ENCODE peak calls at places on chromosomes 11 and 22, in five cellular contexts. H, R, T, E and P are unnamed samples.

GRCh38 chr11:134363592-134363991 is 31.8 kb downstream of the GLB1L2 start:
- DNase-seq in E (no peak), H (no peak), T (no peak), R (no peak), P (no peak)

GRCh38 chr11:70763606-70764005 is 365.3 kb downstream of the CTTN start:
- DNase-seq in E (no peak), R (no peak), T (no peak), H (no peak), P (no peak)

GRCh38 chr22:39634530-39635399 is 64.2 kb downstream of the CACNA1I start:
- DNase-seq in H (no peak), R (peak), E (peak), T (no peak), P (no peak)

GRCh38 chr11:57761301-57762234 is at the start of gene CTNND1:
- DNase-seq in H (no peak), R (peak), T (no peak), E (no peak), P (peak)

GRCh38 chr22:17162731-17163130 is 3.7 kb upstream of the HDHD5 start:
- DNase-seq in R (no peak), T (no peak), H (no peak), E (no peak), P (no peak)

GRCh38 chr11:35619754-35620640 is 1.7 kb downstream of the FJX1 start:
- DNase-seq in T (no peak), R (peak), E (peak), H (no peak), P (no peak)

GRCh38 chr11:57781529-57781943 is 19.9 kb downstream of the CTNND1 start:
- DNase-seq in R (no peak), H (no peak), T (no peak), E (no peak), P (no peak)

GRCh38 chr11:34044664-34045485 is 6.7 kb upstream of the CAPRIN1 start:
- DNase-seq in R (no peak), T (no peak), E (peak), H (no peak), P (peak)

GRCh38 chr11:66937334-66937733 is 20.8 kb downstream of the PC start:
- DNase-seq in E (no peak), T (no peak), H (no peak), R (no peak), P (no peak)

GRCh38 chr22:35022291-35022690 is 43.7 kb upstream of the ISX start:
- DNase-seq in R (no peak), T (no peak), E (no peak), H (no peak), P (no peak)

GRCh38 chr11:102879801-102880200 is 5.0 kb upstream of the MMP12 start:
- DNase-seq in H (no peak), R (no peak), T (no peak), E (no peak), P (no peak)

GRCh38 chr11:20438637-20439036 is 51.1 kb downstream of the PRMT3 start:
- DNase-seq in T (no peak), E (no peak), R (no peak), H (no peak), P (no peak)

GRCh38 chr22:44026630-44027511 is 2.8 kb downstream of the PARVB start:
- DNase-seq in T (peak), R (no peak), E (peak), H (peak), P (peak)

GRCh38 chr22:26286091-26286780 is 117.0 kb downstream of the SEZ6L start:
- DNase-seq in H (no peak), R (no peak), T (no peak), E (no peak), P (no peak)

GRCh38 chr11:135008412-135008811 is 596.4 kb upstream of the B3GAT1 start:
- DNase-seq in E (no peak), R (no peak), H (no peak), T (no peak), P (no peak)

GRCh38 chr22:39658806-39659463 is 88.4 kb downstream of the CACNA1I start:
- DNase-seq in T (no peak), R (no peak), E (no peak), H (no peak), P (no peak)

GRCh38 chr11:34976496-34976895 is 60.1 kb downstream of the PDHX start:
- DNase-seq in E (no peak), R (no peak), H (no peak), T (no peak), P (no peak)